ENCODE peak calls at places on chromosomes 2 and 18, in nine cellular contexts. One of them, this sample, is unnamed. For H3K4me1, the result is how much of the 10 kb centered on the place peaks cover.

GRCh38 chr2:68388358-68388757 is 23.3 kb downstream of the PLEK start:
- DNase-seq in neural progenitor cell: no peak
- DNase-seq in CD8-positive, alpha-beta T cell: no peak
- DNase-seq in lower lobe of right lung: no peak
- DNase-seq in left lung: no peak
- DNase-seq in body of pancreas: no peak
- DNase-seq in IMR-90: no peak
- DNase-seq in tibial artery: no peak
- DNase-seq in CD4-positive, alpha-beta memory T cell: no peak
- DNase-seq in this sample: no peak

GRCh38 chr2:105405291-105405690 is 6.4 kb upstream of the FHL2 start:
- DNase-seq in CD4-positive, alpha-beta memory T cell: no peak
- DNase-seq in body of pancreas: no peak
- DNase-seq in tibial artery: no peak
- DNase-seq in IMR-90: peak
- DNase-seq in left lung: no peak
- DNase-seq in neural progenitor cell: no peak
- DNase-seq in lower lobe of right lung: no peak
- DNase-seq in CD8-positive, alpha-beta T cell: no peak
- DNase-seq in this sample: no peak

GRCh38 chr2:115848192-115848591 is 1405.8 kb downstream of the DPP10 start:
- DNase-seq in tibial artery: no peak
- DNase-seq in lower lobe of right lung: no peak
- DNase-seq in CD8-positive, alpha-beta T cell: no peak
- DNase-seq in IMR-90: no peak
- DNase-seq in body of pancreas: no peak
- DNase-seq in left lung: peak
- DNase-seq in CD4-positive, alpha-beta memory T cell: no peak
- DNase-seq in neural progenitor cell: no peak
- DNase-seq in this sample: no peak

GRCh38 chr2:29215739-29216608 is 100.8 kb downstream of the CLIP4 start:
- DNase-seq in tibial artery: peak
- DNase-seq in CD8-positive, alpha-beta T cell: no peak
- DNase-seq in body of pancreas: no peak
- DNase-seq in IMR-90: no peak
- DNase-seq in neural progenitor cell: no peak
- DNase-seq in lower lobe of right lung: no peak
- DNase-seq in CD4-positive, alpha-beta memory T cell: no peak
- DNase-seq in left lung: no peak
- DNase-seq in this sample: no peak

GRCh38 chr2:113977660-113978523 is 88.0 kb downstream of the ACTR3 start:
- DNase-seq in CD4-positive, alpha-beta memory T cell: no peak
- DNase-seq in tibial artery: no peak
- DNase-seq in CD8-positive, alpha-beta T cell: no peak
- DNase-seq in neural progenitor cell: peak
- DNase-seq in body of pancreas: peak
- DNase-seq in left lung: no peak
- DNase-seq in lower lobe of right lung: no peak
- DNase-seq in IMR-90: peak
- DNase-seq in this sample: no peak

GRCh38 chr2:78907089-78907488 is 118.4 kb upstream of the REG3G start:
- DNase-seq in CD8-positive, alpha-beta T cell: no peak
- DNase-seq in body of pancreas: no peak
- DNase-seq in IMR-90: no peak
- DNase-seq in neural progenitor cell: no peak
- DNase-seq in lower lobe of right lung: no peak
- DNase-seq in tibial artery: no peak
- DNase-seq in CD4-positive, alpha-beta memory T cell: no peak
- DNase-seq in left lung: no peak
- DNase-seq in this sample: no peak

GRCh38 chr2:228658998-228659397 is 477.5 kb upstream of the SPHKAP start:
- DNase-seq in neural progenitor cell: no peak
- DNase-seq in body of pancreas: no peak
- DNase-seq in CD4-positive, alpha-beta memory T cell: no peak
- DNase-seq in lower lobe of right lung: no peak
- DNase-seq in tibial artery: no peak
- DNase-seq in IMR-90: peak
- DNase-seq in left lung: no peak
- DNase-seq in CD8-positive, alpha-beta T cell: no peak
- DNase-seq in this sample: no peak

GRCh38 chr18:22728016-22728415 is 205.1 kb upstream of the RBBP8 start:
- DNase-seq in CD4-positive, alpha-beta memory T cell: no peak
- DNase-seq in body of pancreas: no peak
- DNase-seq in CD8-positive, alpha-beta T cell: no peak
- DNase-seq in lower lobe of right lung: no peak
- DNase-seq in left lung: no peak
- DNase-seq in neural progenitor cell: no peak
- DNase-seq in IMR-90: no peak
- DNase-seq in tibial artery: no peak
- DNase-seq in this sample: no peak

GRCh38 chr2:235320341-235320740 is 173.5 kb upstream of the AGAP1 start:
- DNase-seq in tibial artery: no peak
- DNase-seq in left lung: no peak
- DNase-seq in neural progenitor cell: no peak
- DNase-seq in CD8-positive, alpha-beta T cell: no peak
- DNase-seq in lower lobe of right lung: no peak
- DNase-seq in CD4-positive, alpha-beta memory T cell: no peak
- DNase-seq in body of pancreas: no peak
- DNase-seq in IMR-90: no peak
- DNase-seq in this sample: no peak

GRCh38 chr2:16212321-16212720 is 272.0 kb downstream of the MYCN start:
- DNase-seq in neural progenitor cell: no peak
- DNase-seq in IMR-90: no peak
- DNase-seq in CD4-positive, alpha-beta memory T cell: no peak
- DNase-seq in body of pancreas: no peak
- DNase-seq in tibial artery: peak
- DNase-seq in left lung: no peak
- DNase-seq in lower lobe of right lung: no peak
- DNase-seq in CD8-positive, alpha-beta T cell: no peak
- DNase-seq in this sample: no peak
- H3K4me1 ChIP-seq in neural progenitor cell: under half
- H3K4me1 ChIP-seq in IMR-90: under half
- H3K4me1 ChIP-seq in CD4-positive, alpha-beta memory T cell: under half
- H3K4me1 ChIP-seq in body of pancreas: under half
- H3K4me1 ChIP-seq in tibial artery: under half
- H3K4me1 ChIP-seq in left lung: under half
- H3K4me1 ChIP-seq in lower lobe of right lung: under half
- H3K4me1 ChIP-seq in CD8-positive, alpha-beta T cell: under half
- H3K4me1 ChIP-seq in this sample: under half

GRCh38 chr18:48199399-48199798 is 209.8 kb downstream of the ZBTB7C start:
- DNase-seq in tibial artery: no peak
- DNase-seq in left lung: no peak
- DNase-seq in IMR-90: no peak
- DNase-seq in body of pancreas: no peak
- DNase-seq in neural progenitor cell: no peak
- DNase-seq in CD8-positive, alpha-beta T cell: no peak
- DNase-seq in CD4-positive, alpha-beta memory T cell: no peak
- DNase-seq in lower lobe of right lung: no peak
- DNase-seq in this sample: no peak
- H3K27ac ChIP-seq in tibial artery: no peak
- H3K27ac ChIP-seq in left lung: no peak
- H3K27ac ChIP-seq in IMR-90: no peak
- H3K27ac ChIP-seq in body of pancreas: no peak
- H3K27ac ChIP-seq in neural progenitor cell: no peak
- H3K27ac ChIP-seq in CD8-positive, alpha-beta T cell: no peak
- H3K27ac ChIP-seq in CD4-positive, alpha-beta memory T cell: no peak
- H3K27ac ChIP-seq in lower lobe of right lung: no peak
- H3K27ac ChIP-seq in this sample: no peak

GRCh38 chr2:191264647-191265079 is 19.5 kb downstream of the MYO1B start:
- DNase-seq in lower lobe of right lung: no peak
- DNase-seq in left lung: no peak
- DNase-seq in CD8-positive, alpha-beta T cell: no peak
- DNase-seq in body of pancreas: peak
- DNase-seq in tibial artery: no peak
- DNase-seq in IMR-90: peak
- DNase-seq in CD4-positive, alpha-beta memory T cell: no peak
- DNase-seq in neural progenitor cell: no peak
- DNase-seq in this sample: no peak

GRCh38 chr2:191266201-191266600 is 21.0 kb downstream of the MYO1B start:
- DNase-seq in body of pancreas: no peak
- DNase-seq in IMR-90: peak
- DNase-seq in lower lobe of right lung: no peak
- DNase-seq in tibial artery: no peak
- DNase-seq in left lung: no peak
- DNase-seq in CD4-positive, alpha-beta memory T cell: no peak
- DNase-seq in CD8-positive, alpha-beta T cell: no peak
- DNase-seq in neural progenitor cell: no peak
- DNase-seq in this sample: no peak

GRCh38 chr2:191268596-191268995 is 23.4 kb downstream of the MYO1B start:
- DNase-seq in tibial artery: no peak
- DNase-seq in CD4-positive, alpha-beta memory T cell: no peak
- DNase-seq in body of pancreas: no peak
- DNase-seq in left lung: no peak
- DNase-seq in neural progenitor cell: no peak
- DNase-seq in IMR-90: no peak
- DNase-seq in CD8-positive, alpha-beta T cell: no peak
- DNase-seq in lower lobe of right lung: no peak
- DNase-seq in this sample: no peak

GRCh38 chr2:191263050-191263449 is 17.8 kb downstream of the MYO1B start:
- DNase-seq in tibial artery: no peak
- DNase-seq in neural progenitor cell: no peak
- DNase-seq in CD8-positive, alpha-beta T cell: no peak
- DNase-seq in left lung: no peak
- DNase-seq in body of pancreas: no peak
- DNase-seq in lower lobe of right lung: no peak
- DNase-seq in IMR-90: no peak
- DNase-seq in CD4-positive, alpha-beta memory T cell: no peak
- DNase-seq in this sample: no peak

DNA sequence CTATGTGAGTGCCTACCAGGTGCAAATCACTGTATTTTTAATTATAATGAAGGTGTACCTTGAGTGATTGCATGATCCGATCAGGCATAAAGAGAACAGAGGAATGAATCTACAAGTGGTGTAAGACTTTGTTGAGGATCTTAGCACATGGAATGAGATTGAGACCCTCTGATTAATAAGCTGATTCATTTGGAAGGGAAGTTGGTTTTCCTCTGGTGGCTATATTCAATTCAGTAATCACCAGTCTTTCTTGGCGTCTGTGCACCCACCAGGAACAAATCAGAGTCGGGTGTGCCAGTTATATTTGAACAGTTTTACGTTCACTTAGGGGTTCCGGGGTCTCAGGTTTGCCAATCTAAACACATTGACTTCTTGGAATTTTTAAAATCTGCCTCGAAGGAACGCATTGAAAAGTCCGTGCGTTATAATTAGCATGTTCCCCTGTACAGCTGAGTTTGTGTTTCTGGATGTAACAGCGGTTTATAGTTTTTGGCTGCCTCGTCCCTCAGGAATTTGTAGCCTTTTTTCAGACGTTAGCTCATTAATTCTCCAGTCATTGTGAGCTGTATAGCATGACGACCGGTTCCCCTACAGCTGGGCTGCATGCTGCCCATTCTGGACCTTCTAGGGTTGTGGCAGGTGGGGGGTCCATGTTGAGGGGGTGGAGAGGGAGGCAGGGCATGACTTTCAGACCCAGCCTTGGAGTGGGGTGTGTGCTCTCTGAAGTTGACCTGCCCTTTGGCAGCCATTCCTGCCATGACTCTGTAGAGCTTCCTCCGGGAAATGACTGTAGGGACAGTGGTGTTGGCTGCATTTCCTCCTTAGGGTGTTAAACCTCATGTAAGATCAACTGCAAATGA is 20.3 kb downstream of the MYO1B start:
- DNase-seq in CD8-positive, alpha-beta T cell: no peak
- DNase-seq in CD4-positive, alpha-beta memory T cell: no peak
- DNase-seq in IMR-90: peak
- DNase-seq in left lung: no peak
- DNase-seq in lower lobe of right lung: no peak
- DNase-seq in tibial artery: no peak
- DNase-seq in body of pancreas: no peak
- DNase-seq in neural progenitor cell: no peak
- DNase-seq in this sample: peak
- H3K4me1 ChIP-seq in CD8-positive, alpha-beta T cell: under half
- H3K4me1 ChIP-seq in CD4-positive, alpha-beta memory T cell: under half
- H3K4me1 ChIP-seq in IMR-90: under half
- H3K4me1 ChIP-seq in left lung: under half
- H3K4me1 ChIP-seq in lower lobe of right lung: under half
- H3K4me1 ChIP-seq in tibial artery: under half
- H3K4me1 ChIP-seq in body of pancreas: half or more
- H3K4me1 ChIP-seq in neural progenitor cell: under half
- H3K4me1 ChIP-seq in this sample: under half

GRCh38 chr18:78445880-78446279 is 533.7 kb upstream of the SALL3 start:
- DNase-seq in lower lobe of right lung: no peak
- DNase-seq in tibial artery: no peak
- DNase-seq in CD8-positive, alpha-beta T cell: no peak
- DNase-seq in neural progenitor cell: no peak
- DNase-seq in IMR-90: no peak
- DNase-seq in body of pancreas: no peak
- DNase-seq in CD4-positive, alpha-beta memory T cell: no peak
- DNase-seq in left lung: peak
- DNase-seq in this sample: no peak
- H3K27ac ChIP-seq in lower lobe of right lung: no peak
- H3K27ac ChIP-seq in tibial artery: no peak
- H3K27ac ChIP-seq in CD8-positive, alpha-beta T cell: no peak
- H3K27ac ChIP-seq in neural progenitor cell: no peak
- H3K27ac ChIP-seq in IMR-90: no peak
- H3K27ac ChIP-seq in body of pancreas: no peak
- H3K27ac ChIP-seq in CD4-positive, alpha-beta memory T cell: no peak
- H3K27ac ChIP-seq in left lung: no peak
- H3K27ac ChIP-seq in this sample: no peak

GRCh38 chr2:203789613-203790012 is 78.0 kb upstream of the CTLA4 start:
- DNase-seq in left lung: no peak
- DNase-seq in neural progenitor cell: no peak
- DNase-seq in body of pancreas: no peak
- DNase-seq in tibial artery: no peak
- DNase-seq in IMR-90: no peak
- DNase-seq in CD4-positive, alpha-beta memory T cell: no peak
- DNase-seq in lower lobe of right lung: no peak
- DNase-seq in CD8-positive, alpha-beta T cell: no peak
- DNase-seq in this sample: no peak

GRCh38 chr2:203782262-203782976 is 76.0 kb downstream of the CD28 start:
- DNase-seq in CD4-positive, alpha-beta memory T cell: peak
- DNase-seq in lower lobe of right lung: no peak
- DNase-seq in IMR-90: peak
- DNase-seq in tibial artery: no peak
- DNase-seq in CD8-positive, alpha-beta T cell: peak
- DNase-seq in neural progenitor cell: peak
- DNase-seq in left lung: no peak
- DNase-seq in body of pancreas: peak
- DNase-seq in this sample: no peak

GRCh38 chr2:203787954-203788353 is 79.6 kb upstream of the CTLA4 start:
- DNase-seq in neural progenitor cell: no peak
- DNase-seq in left lung: no peak
- DNase-seq in body of pancreas: no peak
- DNase-seq in lower lobe of right lung: no peak
- DNase-seq in CD4-positive, alpha-beta memory T cell: no peak
- DNase-seq in tibial artery: no peak
- DNase-seq in CD8-positive, alpha-beta T cell: no peak
- DNase-seq in IMR-90: no peak
- DNase-seq in this sample: no peak

GRCh38 chr2:203786912-203787311 is 80.5 kb downstream of the CD28 start:
- DNase-seq in lower lobe of right lung: no peak
- DNase-seq in CD8-positive, alpha-beta T cell: no peak
- DNase-seq in CD4-positive, alpha-beta memory T cell: no peak
- DNase-seq in IMR-90: peak
- DNase-seq in neural progenitor cell: no peak
- DNase-seq in body of pancreas: peak
- DNase-seq in left lung: no peak
- DNase-seq in tibial artery: no peak
- DNase-seq in this sample: peak

GRCh38 chr2:203783496-203784203 is 77.2 kb downstream of the CD28 start:
- DNase-seq in left lung: no peak
- DNase-seq in lower lobe of right lung: no peak
- DNase-seq in IMR-90: peak
- DNase-seq in tibial artery: no peak
- DNase-seq in body of pancreas: no peak
- DNase-seq in CD8-positive, alpha-beta T cell: no peak
- DNase-seq in neural progenitor cell: no peak
- DNase-seq in CD4-positive, alpha-beta memory T cell: no peak
- DNase-seq in this sample: no peak
- H3K4me1 ChIP-seq in left lung: half or more
- H3K4me1 ChIP-seq in lower lobe of right lung: half or more
- H3K4me1 ChIP-seq in IMR-90: under half
- H3K4me1 ChIP-seq in tibial artery: under half
- H3K4me1 ChIP-seq in body of pancreas: under half
- H3K4me1 ChIP-seq in CD8-positive, alpha-beta T cell: under half
- H3K4me1 ChIP-seq in neural progenitor cell: under half
- H3K4me1 ChIP-seq in CD4-positive, alpha-beta memory T cell: under half
- H3K4me1 ChIP-seq in this sample: half or more